ENCODE peak calls at places on chromosome 1, in nine cellular contexts. One of them, this sample, is unnamed.
A peak's percentile ranks its signal among the peaks of the same experiment; 100 is the strongest.

GRCh38 chr1:219465247-219466093 is 147.4 kb downstream of the ZC3H11B start:
- DNase-seq in retinal pigment epithelial cell: no peak
- DNase-seq in NCI-H446: no peak
- DNase-seq in A172: no peak
- DNase-seq in WTC11: no peak
- DNase-seq in activated naive CD8-positive, alpha-beta T cell treated with anti-CD3 and anti-CD28 coated beads, Interleukin-2, amount 50 U/mL, for 16 hours: no peak
- DNase-seq in activated T-helper 1 cell treated with Interleukin-2 at 50 U/mL for 16 hours: no peak
- DNase-seq in AG04450: no peak
- DNase-seq in sciatic nerve: no peak
- DNase-seq in this sample: no peak

GRCh38 chr1:71339238-71339637 is 258.4 kb upstream of the ZRANB2 start:
- DNase-seq in retinal pigment epithelial cell: no peak
- DNase-seq in sciatic nerve: no peak
- DNase-seq in WTC11: no peak
- DNase-seq in NCI-H446: no peak
- DNase-seq in activated naive CD8-positive, alpha-beta T cell treated with anti-CD3 and anti-CD28 coated beads, Interleukin-2, amount 50 U/mL, for 16 hours: no peak
- DNase-seq in A172: no peak
- DNase-seq in activated T-helper 1 cell treated with Interleukin-2 at 50 U/mL for 16 hours: no peak
- DNase-seq in AG04450: no peak
- DNase-seq in this sample: no peak

GRCh38 chr1:214934035-214934434 is 148.5 kb upstream of the KCNK2 start:
- DNase-seq in activated T-helper 1 cell treated with Interleukin-2 at 50 U/mL for 16 hours: no peak
- DNase-seq in AG04450: no peak
- DNase-seq in sciatic nerve: no peak
- DNase-seq in retinal pigment epithelial cell: no peak
- DNase-seq in activated naive CD8-positive, alpha-beta T cell treated with anti-CD3 and anti-CD28 coated beads, Interleukin-2, amount 50 U/mL, for 16 hours: no peak
- DNase-seq in NCI-H446: no peak
- DNase-seq in WTC11: no peak
- DNase-seq in A172: no peak
- DNase-seq in this sample: no peak

GRCh38 chr1:153678519-153679336 is at the start of gene NPR1:
- DNase-seq in WTC11: peak; percentile 62
- DNase-seq in activated naive CD8-positive, alpha-beta T cell treated with anti-CD3 and anti-CD28 coated beads, Interleukin-2, amount 50 U/mL, for 16 hours: no peak
- DNase-seq in AG04450: no peak
- DNase-seq in NCI-H446: no peak
- DNase-seq in sciatic nerve: peak; percentile 78
- DNase-seq in A172: no peak
- DNase-seq in retinal pigment epithelial cell: no peak
- DNase-seq in activated T-helper 1 cell treated with Interleukin-2 at 50 U/mL for 16 hours: no peak
- DNase-seq in this sample: no peak

GRCh38 chr1:117289316-117289715 is 77.9 kb upstream of the MAN1A2 start:
- DNase-seq in activated naive CD8-positive, alpha-beta T cell treated with anti-CD3 and anti-CD28 coated beads, Interleukin-2, amount 50 U/mL, for 16 hours: no peak
- DNase-seq in activated T-helper 1 cell treated with Interleukin-2 at 50 U/mL for 16 hours: no peak
- DNase-seq in WTC11: no peak
- DNase-seq in retinal pigment epithelial cell: no peak
- DNase-seq in A172: no peak
- DNase-seq in sciatic nerve: no peak
- DNase-seq in NCI-H446: no peak
- DNase-seq in AG04450: no peak
- DNase-seq in this sample: no peak

GRCh38 chr1:86471296-86471695 is 2.6 kb downstream of the CLCA1 start:
- DNase-seq in AG04450: no peak
- DNase-seq in A172: no peak
- DNase-seq in sciatic nerve: no peak
- DNase-seq in activated T-helper 1 cell treated with Interleukin-2 at 50 U/mL for 16 hours: no peak
- DNase-seq in retinal pigment epithelial cell: no peak
- DNase-seq in NCI-H446: no peak
- DNase-seq in WTC11: no peak
- DNase-seq in activated naive CD8-positive, alpha-beta T cell treated with anti-CD3 and anti-CD28 coated beads, Interleukin-2, amount 50 U/mL, for 16 hours: no peak
- DNase-seq in this sample: no peak

GRCh38 chr1:8338526-8339202 is 20.8 kb downstream of the SLC45A1 start:
- DNase-seq in NCI-H446: no peak
- DNase-seq in A172: no peak
- DNase-seq in WTC11: no peak
- DNase-seq in retinal pigment epithelial cell: no peak
- DNase-seq in activated T-helper 1 cell treated with Interleukin-2 at 50 U/mL for 16 hours: no peak
- DNase-seq in sciatic nerve: no peak
- DNase-seq in activated naive CD8-positive, alpha-beta T cell treated with anti-CD3 and anti-CD28 coated beads, Interleukin-2, amount 50 U/mL, for 16 hours: no peak
- DNase-seq in AG04450: no peak
- DNase-seq in this sample: no peak

GRCh38 chr1:85224734-85225623 is 24.2 kb upstream of the SYDE2 start:
- DNase-seq in activated T-helper 1 cell treated with Interleukin-2 at 50 U/mL for 16 hours: no peak
- DNase-seq in retinal pigment epithelial cell: no peak
- DNase-seq in AG04450: no peak
- DNase-seq in NCI-H446: no peak
- DNase-seq in WTC11: peak; percentile 70
- DNase-seq in sciatic nerve: no peak
- DNase-seq in A172: no peak
- DNase-seq in activated naive CD8-positive, alpha-beta T cell treated with anti-CD3 and anti-CD28 coated beads, Interleukin-2, amount 50 U/mL, for 16 hours: no peak
- DNase-seq in this sample: no peak

GRCh38 chr1:170318736-170319135 is 173.0 kb downstream of the NTMT2 start:
- DNase-seq in activated naive CD8-positive, alpha-beta T cell treated with anti-CD3 and anti-CD28 coated beads, Interleukin-2, amount 50 U/mL, for 16 hours: no peak
- DNase-seq in retinal pigment epithelial cell: no peak
- DNase-seq in WTC11: no peak
- DNase-seq in activated T-helper 1 cell treated with Interleukin-2 at 50 U/mL for 16 hours: no peak
- DNase-seq in sciatic nerve: no peak
- DNase-seq in AG04450: no peak
- DNase-seq in A172: no peak
- DNase-seq in NCI-H446: no peak
- DNase-seq in this sample: no peak

GRCh38 chr1:29824478-29825273 is 588.4 kb downstream of the PTPRU start:
- DNase-seq in A172: no peak
- DNase-seq in activated naive CD8-positive, alpha-beta T cell treated with anti-CD3 and anti-CD28 coated beads, Interleukin-2, amount 50 U/mL, for 16 hours: no peak
- DNase-seq in sciatic nerve: peak; percentile 21
- DNase-seq in retinal pigment epithelial cell: no peak
- DNase-seq in NCI-H446: no peak
- DNase-seq in activated T-helper 1 cell treated with Interleukin-2 at 50 U/mL for 16 hours: no peak
- DNase-seq in WTC11: no peak
- DNase-seq in AG04450: no peak
- DNase-seq in this sample: no peak

GRCh38 chr1:8184301-8184700 is 133.6 kb upstream of the SLC45A1 start:
- DNase-seq in NCI-H446: no peak
- DNase-seq in activated naive CD8-positive, alpha-beta T cell treated with anti-CD3 and anti-CD28 coated beads, Interleukin-2, amount 50 U/mL, for 16 hours: no peak
- DNase-seq in WTC11: no peak
- DNase-seq in AG04450: no peak
- DNase-seq in activated T-helper 1 cell treated with Interleukin-2 at 50 U/mL for 16 hours: no peak
- DNase-seq in retinal pigment epithelial cell: no peak
- DNase-seq in A172: no peak
- DNase-seq in sciatic nerve: no peak
- DNase-seq in this sample: no peak

GRCh38 chr1:155026154-155026553 is 7.4 kb downstream of the DCST2 start:
- DNase-seq in WTC11: no peak
- DNase-seq in A172: no peak
- DNase-seq in activated naive CD8-positive, alpha-beta T cell treated with anti-CD3 and anti-CD28 coated beads, Interleukin-2, amount 50 U/mL, for 16 hours: no peak
- DNase-seq in NCI-H446: no peak
- DNase-seq in AG04450: no peak
- DNase-seq in retinal pigment epithelial cell: no peak
- DNase-seq in sciatic nerve: no peak
- DNase-seq in activated T-helper 1 cell treated with Interleukin-2 at 50 U/mL for 16 hours: no peak
- DNase-seq in this sample: no peak

GRCh38 chr1:173409613-173410012 is 67.5 kb upstream of the PRDX6 start:
- DNase-seq in WTC11: no peak
- DNase-seq in activated naive CD8-positive, alpha-beta T cell treated with anti-CD3 and anti-CD28 coated beads, Interleukin-2, amount 50 U/mL, for 16 hours: no peak
- DNase-seq in sciatic nerve: peak; percentile 64
- DNase-seq in A172: peak; percentile 88
- DNase-seq in NCI-H446: no peak
- DNase-seq in activated T-helper 1 cell treated with Interleukin-2 at 50 U/mL for 16 hours: no peak
- DNase-seq in retinal pigment epithelial cell: no peak
- DNase-seq in AG04450: no peak
- DNase-seq in this sample: no peak

GRCh38 chr1:227317541-227318002 is 720 bp downstream of the CDC42BPA start:
- DNase-seq in activated naive CD8-positive, alpha-beta T cell treated with anti-CD3 and anti-CD28 coated beads, Interleukin-2, amount 50 U/mL, for 16 hours: no peak
- DNase-seq in retinal pigment epithelial cell: peak; percentile 13
- DNase-seq in NCI-H446: peak; percentile 29
- DNase-seq in sciatic nerve: peak; percentile 68
- DNase-seq in AG04450: no peak
- DNase-seq in WTC11: peak; percentile 67
- DNase-seq in activated T-helper 1 cell treated with Interleukin-2 at 50 U/mL for 16 hours: no peak
- DNase-seq in A172: peak; percentile 55
- DNase-seq in this sample: no peak

GRCh38 chr1:50950396-50950795 is 9.7 kb downstream of the FAF1 start:
- DNase-seq in AG04450: no peak
- DNase-seq in NCI-H446: no peak
- DNase-seq in activated naive CD8-positive, alpha-beta T cell treated with anti-CD3 and anti-CD28 coated beads, Interleukin-2, amount 50 U/mL, for 16 hours: no peak
- DNase-seq in activated T-helper 1 cell treated with Interleukin-2 at 50 U/mL for 16 hours: no peak
- DNase-seq in sciatic nerve: no peak
- DNase-seq in WTC11: no peak
- DNase-seq in A172: no peak
- DNase-seq in retinal pigment epithelial cell: no peak
- DNase-seq in this sample: no peak

GRCh38 chr1:198607714-198608113 is 31.1 kb upstream of the PTPRC start:
- DNase-seq in AG04450: no peak
- DNase-seq in WTC11: no peak
- DNase-seq in retinal pigment epithelial cell: peak; percentile 6
- DNase-seq in NCI-H446: no peak
- DNase-seq in activated T-helper 1 cell treated with Interleukin-2 at 50 U/mL for 16 hours: no peak
- DNase-seq in sciatic nerve: no peak
- DNase-seq in activated naive CD8-positive, alpha-beta T cell treated with anti-CD3 and anti-CD28 coated beads, Interleukin-2, amount 50 U/mL, for 16 hours: no peak
- DNase-seq in A172: no peak
- DNase-seq in this sample: no peak

GRCh38 chr1:170414989-170415733 is 116.8 kb upstream of the GORAB start:
- DNase-seq in retinal pigment epithelial cell: no peak
- DNase-seq in activated naive CD8-positive, alpha-beta T cell treated with anti-CD3 and anti-CD28 coated beads, Interleukin-2, amount 50 U/mL, for 16 hours: no peak
- DNase-seq in NCI-H446: no peak
- DNase-seq in activated T-helper 1 cell treated with Interleukin-2 at 50 U/mL for 16 hours: no peak
- DNase-seq in AG04450: no peak
- DNase-seq in A172: no peak
- DNase-seq in WTC11: no peak
- DNase-seq in sciatic nerve: no peak
- DNase-seq in this sample: no peak

GRCh38 chr1:105102385-105102784 is 1352.7 kb downstream of the AMY1C start:
- DNase-seq in NCI-H446: no peak
- DNase-seq in AG04450: no peak
- DNase-seq in activated T-helper 1 cell treated with Interleukin-2 at 50 U/mL for 16 hours: no peak
- DNase-seq in A172: no peak
- DNase-seq in WTC11: no peak
- DNase-seq in retinal pigment epithelial cell: no peak
- DNase-seq in sciatic nerve: no peak
- DNase-seq in activated naive CD8-positive, alpha-beta T cell treated with anti-CD3 and anti-CD28 coated beads, Interleukin-2, amount 50 U/mL, for 16 hours: no peak
- DNase-seq in this sample: no peak

GRCh38 chr1:98991127-98992003 is 13.3 kb downstream of the PLPPR5 start:
- DNase-seq in activated naive CD8-positive, alpha-beta T cell treated with anti-CD3 and anti-CD28 coated beads, Interleukin-2, amount 50 U/mL, for 16 hours: no peak
- DNase-seq in NCI-H446: no peak
- DNase-seq in AG04450: peak; percentile 47
- DNase-seq in sciatic nerve: no peak
- DNase-seq in WTC11: no peak
- DNase-seq in A172: peak; percentile 78
- DNase-seq in retinal pigment epithelial cell: no peak
- DNase-seq in activated T-helper 1 cell treated with Interleukin-2 at 50 U/mL for 16 hours: no peak
- DNase-seq in this sample: no peak

This sample was measured in T-helper 17 cell.